ENCODE peak calls at places on chromosomes 2 and 18, in four cellular contexts. U, M, V and O are unnamed samples.

GRCh38 chr2:47653909-47654789 is 128.8 kb upstream of the MSH6 start:
- DNase-seq in M (no peak), U (no peak), V (no peak), O (no peak)

GRCh38 chr18:11728247-11728646 is 39.2 kb downstream of the GNAL start:
- DNase-seq in U (no peak), M (peak), V (no peak), O (no peak)

GRCh38 chr18:47260138-47260923 is 8.9 kb upstream of the SKOR2 start:
- DNase-seq in U (no peak), V (peak), M (peak), O (no peak)

GRCh38 chr2:25738383-25739343 is 65.3 kb upstream of the DTNB start:
- DNase-seq in V (no peak), M (no peak), U (no peak), O (no peak)

GRCh38 chr2:207505728-207506127 is 24.0 kb upstream of the CREB1 start:
- DNase-seq in M (peak), U (peak), V (no peak), O (no peak)

GRCh38 chr2:177796644-177797415 is 275.7 kb downstream of the PDE11A start:
- DNase-seq in M (no peak), V (no peak), U (no peak), O (no peak)

GRCh38 chr2:6864938-6865345 is 765 bp downstream of the CMPK2 start:
- DNase-seq in M (no peak), U (no peak), V (peak), O (no peak)

GRCh38 chr2:121903037-121903689 is 147.7 kb downstream of the TSN start:
- DNase-seq in U (no peak), V (no peak), M (no peak), O (no peak)

GRCh38 chr2:85852078-85852790 is 36.6 kb downstream of the ST3GAL5 start:
- DNase-seq in U (no peak), V (no peak), M (no peak), O (no peak)

GRCh38 chr2:85853499-85854165 is 35.2 kb downstream of the ST3GAL5 start:
- DNase-seq in M (no peak), U (no peak), V (no peak), O (no peak)

GRCh38 chr2:85852979-85853498 is 35.8 kb downstream of the ST3GAL5 start:
- DNase-seq in V (peak), U (peak), M (no peak), O (no peak)

GRCh38 chr2:85854897-85855296 is 33.9 kb downstream of the ST3GAL5 start:
- DNase-seq in V (no peak), M (no peak), U (no peak), O (no peak)

DNA sequence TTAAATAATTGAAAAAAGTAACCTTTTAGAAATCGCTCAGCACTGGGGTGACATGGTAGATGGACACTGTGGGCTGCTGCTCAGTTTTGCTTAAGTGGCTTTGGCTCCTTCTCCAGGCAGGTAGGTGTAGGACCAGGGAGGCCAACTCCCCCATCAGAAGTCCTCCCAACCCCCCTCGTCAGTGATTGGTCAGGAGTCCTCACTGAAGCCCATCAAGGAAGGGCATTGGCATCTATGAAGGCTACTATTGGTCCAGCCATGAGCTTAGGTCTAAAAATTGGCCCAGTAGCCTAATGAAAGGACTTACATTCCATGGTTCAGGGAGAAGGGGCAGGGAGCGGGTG is 34.7 kb downstream of the ST3GAL5 start:
- DNase-seq in V (no peak), U (no peak), M (no peak), O (no peak)
- TF ChIP-seq CTCF in V (no peak), U (no peak), M (no peak), O (no peak)

DNA sequence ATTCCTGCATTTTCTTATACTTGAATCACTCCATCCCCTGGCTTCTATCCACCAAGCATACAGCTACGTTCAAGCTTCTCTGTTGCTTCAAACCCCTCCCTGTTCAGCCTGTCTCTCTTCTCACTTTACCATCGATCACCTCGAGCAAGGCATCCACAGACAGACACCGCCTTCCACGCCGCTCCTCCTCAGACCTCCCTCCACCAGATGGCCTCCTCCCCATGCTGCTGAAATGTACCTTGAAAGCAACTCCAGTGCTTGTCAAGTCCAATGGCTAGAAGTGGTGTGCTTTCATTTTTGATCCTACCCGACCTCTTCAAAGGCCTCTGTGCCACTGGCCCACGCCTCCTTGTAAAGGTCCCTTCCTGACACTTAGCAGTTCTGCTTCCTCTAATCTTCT is 131.3 kb upstream of the ACAA2 start:
- DNase-seq in V (no peak), M (no peak), U (no peak), O (no peak)
- TF ChIP-seq CTCF in V (peak), M (no peak), U (peak), O (peak)

DNA sequence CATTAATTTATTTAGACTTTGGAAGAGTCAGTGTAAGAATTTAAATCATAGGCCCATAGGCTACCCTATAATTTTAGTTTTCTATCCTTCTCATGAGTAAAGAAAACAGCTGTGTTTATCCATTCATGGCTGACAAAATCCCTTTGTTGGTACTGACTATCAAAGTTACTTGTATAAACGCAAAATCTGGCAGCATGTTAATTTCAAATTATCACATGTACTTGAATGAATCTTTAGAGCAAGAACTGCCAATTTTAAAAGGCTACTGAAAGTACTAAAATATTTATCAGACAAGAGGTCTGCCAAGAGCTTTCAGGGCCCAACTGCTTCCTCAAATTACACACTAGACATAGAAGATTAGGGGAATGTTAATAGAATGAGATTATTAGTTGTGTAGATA is 66.6 kb downstream of the MYL12B start:
- DNase-seq in U (no peak), M (no peak), V (no peak), O (no peak)
- TF ChIP-seq CTCF in U (no peak), M (no peak), V (no peak), O (no peak)

GRCh38 chr2:54557211-54557600 is 101.1 kb downstream of the SPTBN1 start:
- DNase-seq in V (no peak), U (no peak), M (no peak), O (no peak)

GRCh38 chr2:54556659-54557121 is 100.6 kb downstream of the SPTBN1 start:
- DNase-seq in M (no peak), V (no peak), U (peak), O (no peak)

GRCh38 chr2:54558976-54559410 is 102.9 kb downstream of the SPTBN1 start:
- DNase-seq in V (no peak), M (no peak), U (no peak), O (no peak)

GRCh38 chr2:54558188-54558975 is 102.3 kb downstream of the SPTBN1 start:
- DNase-seq in U (peak), M (peak), V (peak), O (no peak)

GRCh38 chr2:54557601-54558187 is 101.6 kb downstream of the SPTBN1 start:
- DNase-seq in U (no peak), M (peak), V (peak), O (no peak)
- TF ChIP-seq CTCF in U (no peak), M (no peak), V (peak), O (peak)

DNA sequence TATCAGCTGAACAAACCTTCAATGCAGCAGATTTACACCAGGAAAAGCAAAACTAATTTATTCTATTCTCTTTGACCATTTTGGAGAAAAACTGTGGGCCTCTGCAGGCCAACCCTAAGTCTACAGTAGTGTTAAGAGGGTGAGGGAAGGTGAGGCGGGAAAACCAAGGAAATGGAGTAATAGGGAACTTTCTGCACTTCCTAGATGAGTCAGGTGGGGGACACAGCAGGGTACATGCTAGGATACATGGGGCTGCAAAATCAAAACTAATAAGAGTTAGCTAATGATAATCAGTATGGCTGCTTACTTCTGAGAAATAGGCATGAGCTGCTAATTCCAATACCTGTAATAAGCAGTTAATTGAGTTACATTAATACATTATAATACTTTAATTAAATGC is 66.0 kb upstream of the PGAP1 start:
- DNase-seq in M (no peak), V (no peak), U (no peak), O (no peak)
- TF ChIP-seq CTCF in M (no peak), V (no peak), U (no peak), O (no peak)